ENCODE peak calls at places on chromosomes 1 and 21, in four cellular contexts. N, A, L and G are unnamed samples.
A peak's percentile ranks its signal among the peaks of the same experiment; 100 is the strongest.

GRCh38 chr1:44801491-44802305 is 1.5 kb downstream of the PLK3 start:
- DNase-seq in L (peak; percentile 31), N (no peak), A (no peak), G (no peak)

GRCh38 chr21:31295676-31296075 is 48.4 kb downstream of the TIAM1 start:
- DNase-seq in A (no peak), N (no peak), L (no peak), G (no peak)

GRCh38 chr1:94622757-94623156 is 81.2 kb upstream of the F3 start:
- DNase-seq in N (peak; percentile 63), L (no peak), A (no peak), G (no peak)

GRCh38 chr1:25246600-25247023 is 642 bp downstream of the RSRP1 start:
- DNase-seq in N (no peak), A (peak; percentile 38), L (no peak), G (peak; percentile 42)

GRCh38 chr1:229278120-229278741 is 7.3 kb downstream of the RAB4A start:
- DNase-seq in N (no peak), A (no peak), L (no peak), G (no peak)

GRCh38 chr1:10680487-10680886 is 116.0 kb downstream of the CASZ1 start:
- DNase-seq in L (no peak), N (no peak), A (no peak), G (no peak)

GRCh38 chr1:21816602-21817302 is 4.7 kb downstream of the LDLRAD2 start:
- DNase-seq in A (no peak), N (peak; percentile 80), L (no peak), G (no peak)

GRCh38 chr1:221548942-221549341 is 192.9 kb downstream of the DUSP10 start:
- DNase-seq in N (no peak), A (no peak), L (no peak), G (no peak)

GRCh38 chr1:109485001-109485400 is 1.3 kb downstream of the ATXN7L2 start:
- DNase-seq in A (no peak), L (no peak), N (no peak), G (peak; percentile 19)

GRCh38 chr1:31300193-31300592 is 3.4 kb downstream of the ZCCHC17 start:
- DNase-seq in N (no peak), L (no peak), A (no peak), G (no peak)

GRCh38 chr1:89545264-89546038 is 20.8 kb downstream of the LRRC8B start:
- DNase-seq in L (no peak), N (peak; percentile 24), A (no peak), G (no peak)

GRCh38 chr1:58815069-58815679 is 31.3 kb upstream of the JUN start:
- DNase-seq in A (peak; percentile 72), L (peak; percentile 65), N (peak; percentile 97), G (no peak)

GRCh38 chr1:88595355-88595754 is 88.7 kb upstream of the PKN2 start:
- DNase-seq in N (peak; percentile 74), A (peak; percentile 26), L (no peak), G (no peak)

GRCh38 chr21:15134711-15135110 is 69.9 kb upstream of the NRIP1 start:
- DNase-seq in A (no peak), L (no peak), N (no peak), G (no peak)

GRCh38 chr1:175118375-175118774 is 50.7 kb downstream of the TNN start:
- DNase-seq in A (no peak), N (no peak), L (no peak), G (no peak)

GRCh38 chr1:47576758-47577115 is 138.9 kb downstream of the FOXD2 start:
- DNase-seq in A (no peak), N (no peak), L (no peak), G (no peak)

GRCh38 chr1:154276797-154277196 is 4.4 kb downstream of the HAX1 start:
- DNase-seq in N (no peak), L (peak; percentile 35), A (peak; percentile 17), G (peak; percentile 44)

GRCh38 chr1:109628540-109629321 is 9.1 kb downstream of the AMPD2 start:
- DNase-seq in A (no peak), L (no peak), N (peak; percentile 49), G (no peak)

GRCh38 chr1:22539510-22540118 is 23.7 kb upstream of the EPHA8 start:
- DNase-seq in L (no peak), A (peak; percentile 54), N (no peak), G (peak; percentile 43)

GRCh38 chr1:159602501-159602900 is 14.9 kb downstream of the APCS start:
- DNase-seq in L (no peak), A (no peak), N (no peak), G (no peak)

GRCh38 chr21:16280731-16281130 is 550.9 kb downstream of the USP25 start:
- DNase-seq in N (no peak), L (no peak), A (no peak), G (no peak)

GRCh38 chr1:231699769-231700168 is 73.2 kb downstream of the DISC1 start:
- DNase-seq in A (no peak), N (no peak), L (no peak), G (no peak)

GRCh38 chr1:159591981-159592380 is 4.4 kb downstream of the APCS start:
- DNase-seq in N (peak; percentile 35), A (no peak), L (no peak), G (no peak)

DNA sequence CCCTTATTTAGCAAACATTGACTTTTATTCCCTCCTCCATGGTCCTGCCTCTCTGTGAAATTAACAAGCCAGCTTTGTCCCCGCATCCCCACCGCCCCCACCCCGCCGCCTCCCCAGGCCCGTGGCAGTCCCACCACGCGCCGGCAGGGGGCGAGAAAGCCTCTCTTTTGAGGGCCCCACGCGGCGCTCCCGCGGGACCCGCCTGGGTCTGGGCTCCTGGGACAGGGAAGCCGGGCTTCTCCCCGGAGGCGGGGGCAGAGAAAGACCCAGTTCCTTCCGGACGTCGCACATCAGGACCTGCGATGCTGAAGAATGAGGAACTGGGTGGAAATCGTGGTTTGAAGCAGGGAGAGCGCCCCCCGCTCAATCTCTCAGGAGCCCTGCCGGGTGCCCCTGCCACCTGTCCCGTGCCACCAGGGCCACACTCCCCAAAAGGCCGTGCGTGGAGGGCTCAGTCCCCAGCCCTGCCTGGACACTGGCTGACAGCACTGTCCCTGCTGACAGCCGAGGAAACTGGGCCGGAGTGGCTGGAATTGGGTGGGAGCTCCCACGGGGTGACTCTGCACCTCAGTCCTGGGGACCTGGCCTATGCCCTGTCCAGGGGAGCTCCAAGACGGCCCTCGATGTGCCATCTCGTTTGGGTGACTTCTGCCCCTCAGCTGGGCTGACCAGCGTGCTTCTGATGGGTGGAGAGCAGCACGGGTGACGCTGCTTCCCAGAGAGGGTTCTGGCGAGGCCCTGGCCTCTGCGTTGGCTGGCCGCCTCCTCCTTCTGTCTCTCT is 8.6 kb upstream of the ACTRT2 start:
- DNase-seq in A (peak; percentile 25), L (peak; percentile 46), N (peak; percentile 55), G (peak; percentile 11)
- H3K4me2 ChIP-seq in A (no peak overlapping the region), L (no peak overlapping the region), N (no peak overlapping the region), G (no peak overlapping the region)

GRCh38 chr1:169959696-169960095 is 66.0 kb upstream of the SCYL3 start:
- DNase-seq in L (no peak), A (no peak), N (no peak), G (no peak)
- H3K4me2 ChIP-seq in L (no peak overlapping the region), A (no peak overlapping the region), N (no peak overlapping the region), G (no peak overlapping the region)

GRCh38 chr1:197910120-197911110 is 6.8 kb upstream of the LHX9 start:
- DNase-seq in L (no peak), A (no peak), N (no peak), G (no peak)
- H3K4me2 ChIP-seq in L (peak overlapping the region; percentile 49), A (no peak overlapping the region), N (no peak overlapping the region), G (no peak overlapping the region)

DNA sequence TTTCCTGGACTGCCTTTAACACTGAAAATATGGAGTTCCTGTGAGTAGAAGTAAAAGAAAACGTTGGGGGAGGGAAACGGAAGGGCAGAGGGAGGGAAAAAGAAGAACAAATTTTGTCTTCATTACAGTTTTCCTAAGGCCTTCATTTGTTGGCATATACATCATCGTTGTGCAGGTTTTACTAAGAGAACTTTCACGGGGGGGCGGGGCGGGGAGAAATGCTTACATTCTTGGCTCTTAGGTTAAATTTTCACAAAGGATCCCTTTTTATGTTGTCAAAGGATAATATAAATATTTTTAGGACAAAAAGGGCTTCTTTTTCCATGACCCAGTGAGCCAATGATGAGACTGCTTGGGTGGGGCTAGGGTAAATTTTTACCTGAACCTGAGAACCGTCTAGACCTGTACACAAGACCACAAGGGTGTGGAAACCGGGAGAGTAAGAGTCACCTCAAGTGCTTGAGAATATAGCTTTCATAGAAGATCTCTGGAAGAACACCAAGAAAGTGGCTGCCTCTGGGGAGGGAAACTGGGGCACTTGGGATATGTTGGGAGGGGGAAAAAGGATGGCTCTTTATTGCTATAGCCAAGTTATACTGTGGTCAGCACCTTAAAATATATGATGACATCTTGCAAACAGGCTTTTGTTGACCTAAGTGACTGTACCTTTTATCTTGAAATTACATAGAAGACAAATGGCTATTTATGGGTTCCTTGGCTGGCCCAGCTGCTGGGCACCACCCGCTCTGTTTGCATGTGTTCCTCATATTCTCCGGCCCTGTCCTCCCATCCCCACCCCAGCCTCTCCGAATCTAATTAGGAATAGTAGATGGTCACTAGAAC is 2.0 kb upstream of the UTP25 start:
- DNase-seq in N (peak; percentile 96), A (no peak), L (no peak), G (no peak)
- H3K4me2 ChIP-seq in N (peak overlapping the region; percentile 81), A (no peak overlapping the region), L (no peak overlapping the region), G (no peak overlapping the region)

GRCh38 chr1:91589438-91589837 is 88.8 kb downstream of the CDC7 start:
- DNase-seq in L (no peak), A (no peak), N (no peak), G (no peak)
- H3K4me2 ChIP-seq in L (no peak overlapping the region), A (no peak overlapping the region), N (no peak overlapping the region), G (no peak overlapping the region)